ENCODE peak calls at places on chromosomes 16 and 17, in ten cellular contexts. One of them, this sample, is unnamed.

GRCh38 chr17:64196626-64197025 is 66.4 kb downstream of the TEX2 start:
- DNase-seq in AML-193: no peak
- DNase-seq in stimulated activated CD4-positive, alpha-beta T cell treated with anti-CD3 and anti-CD28 coated beads, Interleukin-1b, Interleukin-23, amount 100 ng/mL, for 1 hour: no peak
- DNase-seq in psoas muscle: no peak
- DNase-seq in retinal pigment epithelial cell: peak; percentile 79
- DNase-seq in T follicular helper cell: no peak
- DNase-seq in activated T-cell treated with anti-CD3 and anti-CD28 coated beads, Interleukin-2, amount 50 U/mL, for 72 hours: no peak
- DNase-seq in neural progenitor cell: no peak
- DNase-seq in MM.1S: no peak
- DNase-seq in Ammon's horn: no peak
- DNase-seq in this sample: no peak

GRCh38 chr17:36921131-36921851 is 16.0 kb upstream of the LHX1 start:
- DNase-seq in stimulated activated CD4-positive, alpha-beta T cell treated with anti-CD3 and anti-CD28 coated beads, Interleukin-1b, Interleukin-23, amount 100 ng/mL, for 1 hour: no peak
- DNase-seq in neural progenitor cell: peak; percentile 92
- DNase-seq in T follicular helper cell: no peak
- DNase-seq in MM.1S: no peak
- DNase-seq in psoas muscle: no peak
- DNase-seq in Ammon's horn: no peak
- DNase-seq in activated T-cell treated with anti-CD3 and anti-CD28 coated beads, Interleukin-2, amount 50 U/mL, for 72 hours: peak; percentile 72
- DNase-seq in AML-193: no peak
- DNase-seq in retinal pigment epithelial cell: peak; percentile 96
- DNase-seq in this sample: peak; percentile 38

GRCh38 chr17:628507-628941 is 86.1 kb downstream of the VPS53 start:
- DNase-seq in neural progenitor cell: no peak
- DNase-seq in retinal pigment epithelial cell: no peak
- DNase-seq in stimulated activated CD4-positive, alpha-beta T cell treated with anti-CD3 and anti-CD28 coated beads, Interleukin-1b, Interleukin-23, amount 100 ng/mL, for 1 hour: no peak
- DNase-seq in T follicular helper cell: no peak
- DNase-seq in activated T-cell treated with anti-CD3 and anti-CD28 coated beads, Interleukin-2, amount 50 U/mL, for 72 hours: no peak
- DNase-seq in MM.1S: no peak
- DNase-seq in Ammon's horn: no peak
- DNase-seq in psoas muscle: no peak
- DNase-seq in AML-193: no peak
- DNase-seq in this sample: no peak

GRCh38 chr16:67563708-67564468 is 1.6 kb downstream of the CTCF start:
- DNase-seq in Ammon's horn: peak; percentile 9
- DNase-seq in activated T-cell treated with anti-CD3 and anti-CD28 coated beads, Interleukin-2, amount 50 U/mL, for 72 hours: peak; percentile 38
- DNase-seq in AML-193: peak; percentile 56
- DNase-seq in MM.1S: peak; percentile 81
- DNase-seq in T follicular helper cell: no peak
- DNase-seq in retinal pigment epithelial cell: peak; percentile 23
- DNase-seq in neural progenitor cell: peak; percentile 36
- DNase-seq in stimulated activated CD4-positive, alpha-beta T cell treated with anti-CD3 and anti-CD28 coated beads, Interleukin-1b, Interleukin-23, amount 100 ng/mL, for 1 hour: no peak
- DNase-seq in psoas muscle: peak; percentile 63
- DNase-seq in this sample: no peak

GRCh38 chr17:32445075-32445427 is 741 bp downstream of the PSMD11 start:
- DNase-seq in neural progenitor cell: peak; percentile 48
- DNase-seq in activated T-cell treated with anti-CD3 and anti-CD28 coated beads, Interleukin-2, amount 50 U/mL, for 72 hours: peak; percentile 48
- DNase-seq in Ammon's horn: peak; percentile 40
- DNase-seq in T follicular helper cell: peak; percentile 17
- DNase-seq in MM.1S: no peak
- DNase-seq in AML-193: peak; percentile 33
- DNase-seq in retinal pigment epithelial cell: peak; percentile 35
- DNase-seq in stimulated activated CD4-positive, alpha-beta T cell treated with anti-CD3 and anti-CD28 coated beads, Interleukin-1b, Interleukin-23, amount 100 ng/mL, for 1 hour: no peak
- DNase-seq in psoas muscle: peak; percentile 42
- DNase-seq in this sample: peak; percentile 14

GRCh38 chr16:22618842-22619241 is 108.2 kb downstream of the NPIPB5 start:
- DNase-seq in neural progenitor cell: no peak
- DNase-seq in activated T-cell treated with anti-CD3 and anti-CD28 coated beads, Interleukin-2, amount 50 U/mL, for 72 hours: no peak
- DNase-seq in T follicular helper cell: no peak
- DNase-seq in AML-193: no peak
- DNase-seq in psoas muscle: no peak
- DNase-seq in retinal pigment epithelial cell: no peak
- DNase-seq in MM.1S: no peak
- DNase-seq in stimulated activated CD4-positive, alpha-beta T cell treated with anti-CD3 and anti-CD28 coated beads, Interleukin-1b, Interleukin-23, amount 100 ng/mL, for 1 hour: no peak
- DNase-seq in Ammon's horn: no peak
- DNase-seq in this sample: no peak

GRCh38 chr17:65627108-65627507 is 65.7 kb upstream of the AXIN2 start:
- DNase-seq in activated T-cell treated with anti-CD3 and anti-CD28 coated beads, Interleukin-2, amount 50 U/mL, for 72 hours: no peak
- DNase-seq in MM.1S: no peak
- DNase-seq in Ammon's horn: no peak
- DNase-seq in stimulated activated CD4-positive, alpha-beta T cell treated with anti-CD3 and anti-CD28 coated beads, Interleukin-1b, Interleukin-23, amount 100 ng/mL, for 1 hour: no peak
- DNase-seq in T follicular helper cell: no peak
- DNase-seq in neural progenitor cell: no peak
- DNase-seq in retinal pigment epithelial cell: no peak
- DNase-seq in psoas muscle: no peak
- DNase-seq in AML-193: no peak
- DNase-seq in this sample: no peak

GRCh38 chr17:28967240-28968135 is 16.2 kb upstream of the PHF12 start:
- DNase-seq in MM.1S: no peak
- DNase-seq in psoas muscle: no peak
- DNase-seq in neural progenitor cell: peak; percentile 62
- DNase-seq in T follicular helper cell: no peak
- DNase-seq in AML-193: peak; percentile 52
- DNase-seq in retinal pigment epithelial cell: no peak
- DNase-seq in Ammon's horn: peak; percentile 65
- DNase-seq in activated T-cell treated with anti-CD3 and anti-CD28 coated beads, Interleukin-2, amount 50 U/mL, for 72 hours: no peak
- DNase-seq in stimulated activated CD4-positive, alpha-beta T cell treated with anti-CD3 and anti-CD28 coated beads, Interleukin-1b, Interleukin-23, amount 100 ng/mL, for 1 hour: no peak
- DNase-seq in this sample: no peak

GRCh38 chr17:39926588-39927100 is 757 bp downstream of the ORMDL3 start:
- DNase-seq in retinal pigment epithelial cell: no peak
- DNase-seq in Ammon's horn: no peak
- DNase-seq in activated T-cell treated with anti-CD3 and anti-CD28 coated beads, Interleukin-2, amount 50 U/mL, for 72 hours: peak; percentile 65
- DNase-seq in psoas muscle: no peak
- DNase-seq in T follicular helper cell: peak; percentile 50
- DNase-seq in neural progenitor cell: peak; percentile 71
- DNase-seq in stimulated activated CD4-positive, alpha-beta T cell treated with anti-CD3 and anti-CD28 coated beads, Interleukin-1b, Interleukin-23, amount 100 ng/mL, for 1 hour: no peak
- DNase-seq in MM.1S: peak; percentile 70
- DNase-seq in AML-193: peak; percentile 59
- DNase-seq in this sample: peak; percentile 31

GRCh38 chr17:55727275-55727674 is 4.6 kb upstream of the TMEM100 start:
- DNase-seq in Ammon's horn: no peak
- DNase-seq in AML-193: no peak
- DNase-seq in retinal pigment epithelial cell: no peak
- DNase-seq in psoas muscle: no peak
- DNase-seq in neural progenitor cell: no peak
- DNase-seq in stimulated activated CD4-positive, alpha-beta T cell treated with anti-CD3 and anti-CD28 coated beads, Interleukin-1b, Interleukin-23, amount 100 ng/mL, for 1 hour: no peak
- DNase-seq in MM.1S: no peak
- DNase-seq in T follicular helper cell: no peak
- DNase-seq in activated T-cell treated with anti-CD3 and anti-CD28 coated beads, Interleukin-2, amount 50 U/mL, for 72 hours: no peak
- DNase-seq in this sample: no peak

GRCh38 chr17:16378631-16379282 is 2.1 kb upstream of the UBB start:
- DNase-seq in retinal pigment epithelial cell: no peak
- DNase-seq in neural progenitor cell: no peak
- DNase-seq in psoas muscle: no peak
- DNase-seq in AML-193: no peak
- DNase-seq in Ammon's horn: no peak
- DNase-seq in T follicular helper cell: no peak
- DNase-seq in MM.1S: no peak
- DNase-seq in activated T-cell treated with anti-CD3 and anti-CD28 coated beads, Interleukin-2, amount 50 U/mL, for 72 hours: no peak
- DNase-seq in stimulated activated CD4-positive, alpha-beta T cell treated with anti-CD3 and anti-CD28 coated beads, Interleukin-1b, Interleukin-23, amount 100 ng/mL, for 1 hour: no peak
- DNase-seq in this sample: no peak

GRCh38 chr16:4882633-4883285 is 35.5 kb downstream of the UBN1 start:
- DNase-seq in AML-193: no peak
- DNase-seq in activated T-cell treated with anti-CD3 and anti-CD28 coated beads, Interleukin-2, amount 50 U/mL, for 72 hours: no peak
- DNase-seq in T follicular helper cell: no peak
- DNase-seq in psoas muscle: no peak
- DNase-seq in stimulated activated CD4-positive, alpha-beta T cell treated with anti-CD3 and anti-CD28 coated beads, Interleukin-1b, Interleukin-23, amount 100 ng/mL, for 1 hour: no peak
- DNase-seq in MM.1S: no peak
- DNase-seq in retinal pigment epithelial cell: peak; percentile 77
- DNase-seq in Ammon's horn: no peak
- DNase-seq in neural progenitor cell: no peak
- DNase-seq in this sample: no peak

GRCh38 chr17:19299214-19299747 is 62.1 kb downstream of the EPN2 start:
- DNase-seq in retinal pigment epithelial cell: no peak
- DNase-seq in stimulated activated CD4-positive, alpha-beta T cell treated with anti-CD3 and anti-CD28 coated beads, Interleukin-1b, Interleukin-23, amount 100 ng/mL, for 1 hour: no peak
- DNase-seq in Ammon's horn: no peak
- DNase-seq in psoas muscle: no peak
- DNase-seq in neural progenitor cell: peak; percentile 44
- DNase-seq in T follicular helper cell: no peak
- DNase-seq in AML-193: no peak
- DNase-seq in MM.1S: no peak
- DNase-seq in activated T-cell treated with anti-CD3 and anti-CD28 coated beads, Interleukin-2, amount 50 U/mL, for 72 hours: no peak
- DNase-seq in this sample: no peak

GRCh38 chr16:84277244-84277823 is 17.3 kb upstream of the WFDC1 start:
- DNase-seq in AML-193: peak; percentile 8
- DNase-seq in stimulated activated CD4-positive, alpha-beta T cell treated with anti-CD3 and anti-CD28 coated beads, Interleukin-1b, Interleukin-23, amount 100 ng/mL, for 1 hour: peak; percentile 47
- DNase-seq in activated T-cell treated with anti-CD3 and anti-CD28 coated beads, Interleukin-2, amount 50 U/mL, for 72 hours: peak; percentile 74
- DNase-seq in MM.1S: peak; percentile 25
- DNase-seq in retinal pigment epithelial cell: no peak
- DNase-seq in Ammon's horn: peak; percentile 84
- DNase-seq in neural progenitor cell: peak; percentile 84
- DNase-seq in T follicular helper cell: peak; percentile 60
- DNase-seq in psoas muscle: peak; percentile 59
- DNase-seq in this sample: peak; percentile 64

GRCh38 chr17:30271102-30271501 is 20.6 kb downstream of the BLMH start:
- DNase-seq in activated T-cell treated with anti-CD3 and anti-CD28 coated beads, Interleukin-2, amount 50 U/mL, for 72 hours: no peak
- DNase-seq in stimulated activated CD4-positive, alpha-beta T cell treated with anti-CD3 and anti-CD28 coated beads, Interleukin-1b, Interleukin-23, amount 100 ng/mL, for 1 hour: no peak
- DNase-seq in neural progenitor cell: no peak
- DNase-seq in psoas muscle: no peak
- DNase-seq in T follicular helper cell: no peak
- DNase-seq in retinal pigment epithelial cell: no peak
- DNase-seq in AML-193: no peak
- DNase-seq in Ammon's horn: no peak
- DNase-seq in MM.1S: no peak
- DNase-seq in this sample: no peak

GRCh38 chr16:64356267-64356666 is 765.6 kb downstream of the CDH11 start:
- DNase-seq in AML-193: no peak
- DNase-seq in Ammon's horn: no peak
- DNase-seq in MM.1S: no peak
- DNase-seq in T follicular helper cell: no peak
- DNase-seq in psoas muscle: no peak
- DNase-seq in retinal pigment epithelial cell: peak; percentile 9
- DNase-seq in neural progenitor cell: no peak
- DNase-seq in stimulated activated CD4-positive, alpha-beta T cell treated with anti-CD3 and anti-CD28 coated beads, Interleukin-1b, Interleukin-23, amount 100 ng/mL, for 1 hour: no peak
- DNase-seq in activated T-cell treated with anti-CD3 and anti-CD28 coated beads, Interleukin-2, amount 50 U/mL, for 72 hours: no peak
- DNase-seq in this sample: no peak